ENCODE peak calls at places on chromosomes 13 and 19, in four cellular contexts. G is HepG2, A is A549, W is K562. P is an unnamed sample.

GRCh38 chr13:37648604-37649003 is 50.0 kb upstream of the POSTN start:
- DNase-seq in G (no peak), A (no peak), W (no peak), P (no peak)

GRCh38 chr13:59754411-59754810 is 409.3 kb downstream of the DIAPH3 start:
- DNase-seq in G (no peak), A (no peak), W (no peak), P (no peak)

GRCh38 chr13:32031025-32031814 is at the start of gene FRY:
- DNase-seq in G (peak; percentile 74), A (peak; percentile 32), W (no peak), P (peak; percentile 55)

GRCh38 chr19:2476451-2477140 is 669 bp downstream of the GADD45B start:
- DNase-seq in G (no peak), A (no peak), W (peak; percentile 72), P (peak; percentile 66)

GRCh38 chr19:8481191-8481590 is 21.2 kb downstream of the PRAM1 start:
- DNase-seq in G (no peak), A (no peak), W (no peak), P (no peak)

GRCh38 chr19:8064866-8065486 is 12.4 kb downstream of the CCL25 start:
- DNase-seq in G (no peak), A (no peak), W (no peak), P (no peak)

GRCh38 chr19:16309653-16310052 is 15.0 kb upstream of the KLF2 start:
- DNase-seq in G (no peak), A (no peak), W (no peak), P (peak; percentile 53)

GRCh38 chr19:21256722-21257121 is 72.5 kb downstream of the ZNF708 start:
- DNase-seq in G (peak; percentile 48), A (peak; percentile 20), W (peak; percentile 19), P (no peak)

GRCh38 chr19:12681074-12681987 is at the start of gene DHPS:
- DNase-seq in G (peak; percentile 95), A (peak; percentile 86), W (peak; percentile 85), P (peak; percentile 95)

GRCh38 chr19:30871979-30872378 is 477.3 kb downstream of the TSHZ3 start:
- DNase-seq in G (no peak), A (no peak), W (no peak), P (no peak)
- TF ChIP-seq JUN in G (no peak), A (no peak), W (no peak), P (no peak)

GRCh38 chr13:65111223-65111622 is 2118.9 kb downstream of the PCDH9 start:
- DNase-seq in G (no peak), A (no peak), W (no peak), P (no peak)

DNA sequence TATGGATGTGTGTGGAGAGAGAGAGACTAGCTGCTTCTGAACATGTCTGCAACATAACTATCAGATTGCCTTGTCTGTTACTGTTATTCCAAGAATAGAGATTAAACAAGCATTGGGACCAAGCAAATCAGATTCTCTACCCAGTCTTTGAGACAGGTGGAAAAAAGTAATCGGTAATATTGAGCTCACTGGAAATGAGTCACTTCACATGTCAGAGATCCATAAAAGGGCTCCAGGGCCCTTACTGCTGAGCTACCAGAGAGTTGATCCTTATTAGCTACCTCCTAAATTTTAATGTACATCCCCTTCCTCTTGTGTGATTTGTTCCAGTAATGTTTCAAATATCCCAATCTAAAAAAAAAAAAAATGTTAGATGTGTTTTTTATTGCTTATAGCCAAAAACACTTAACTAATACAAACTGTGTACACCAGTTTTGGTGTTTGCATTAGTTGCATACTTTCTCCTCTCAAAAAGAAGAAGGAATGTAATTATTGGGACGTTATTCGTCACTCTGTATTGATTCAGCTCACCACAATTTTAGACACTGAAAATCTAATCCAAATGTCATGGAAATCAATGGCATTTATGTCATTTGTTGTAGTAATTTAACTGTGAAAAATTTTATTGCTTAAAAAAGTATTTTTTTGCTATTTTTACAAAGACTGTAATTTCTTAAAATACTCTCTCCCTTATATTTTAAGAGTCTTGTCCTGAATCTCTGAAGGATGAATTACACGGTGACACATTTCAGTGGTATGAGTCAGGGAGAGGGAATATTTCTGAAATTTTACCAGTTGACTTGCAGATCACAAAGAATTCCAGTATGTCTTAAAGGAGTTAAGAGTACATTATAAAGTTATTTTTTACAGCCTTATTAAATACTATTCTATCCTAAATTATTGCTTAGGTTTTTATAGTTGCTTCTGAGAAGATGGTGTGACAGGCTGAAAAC is 2117.7 kb downstream of the PCDH9 start:
- DNase-seq in G (no peak), A (no peak), W (no peak), P (no peak)
- TF ChIP-seq MYC in G (no peak), A (no peak), W (no peak), P (no peak)

GRCh38 chr13:43805681-43806128 is 18.9 kb upstream of the ENOX1 start:
- DNase-seq in G (no peak), A (peak; percentile 11), W (no peak), P (no peak)

GRCh38 chr13:43804461-43805070 is 17.8 kb upstream of the ENOX1 start:
- DNase-seq in G (peak; percentile 39), A (peak; percentile 9), W (peak; percentile 18), P (peak; percentile 83)

GRCh38 chr13:43800828-43801227 is 14.1 kb upstream of the ENOX1 start:
- DNase-seq in G (no peak), A (no peak), W (no peak), P (no peak)

GRCh38 chr13:43802511-43802910 is 15.7 kb upstream of the ENOX1 start:
- DNase-seq in G (no peak), A (no peak), W (no peak), P (no peak)

GRCh38 chr13:43805071-43805468 is 18.3 kb upstream of the ENOX1 start:
- DNase-seq in G (peak; percentile 12), A (peak; percentile 55), W (no peak), P (peak; percentile 21)
- TF ChIP-seq JUN in G (no peak), A (peak; percentile 33), W (no peak), P (no peak)

DNA sequence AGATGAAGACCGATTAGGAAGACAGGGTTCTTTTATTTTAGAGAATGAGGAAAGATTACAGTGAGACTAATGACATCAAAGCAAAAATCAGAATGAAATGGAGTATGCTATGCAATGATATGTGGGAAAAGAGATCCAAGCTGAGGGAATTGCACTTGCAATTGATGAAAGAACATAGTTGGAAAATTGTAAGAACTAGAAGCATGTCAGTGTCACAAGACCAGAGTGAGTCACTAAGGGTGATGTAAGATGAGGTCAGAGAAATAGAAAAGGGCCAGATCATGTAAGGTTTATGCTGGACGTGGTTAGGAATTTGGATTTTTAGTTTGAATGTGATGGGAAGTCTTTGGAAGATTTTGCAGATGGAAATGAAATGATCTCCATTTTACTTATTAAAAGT is 1937.3 kb downstream of the OLFM4 start:
- DNase-seq in G (no peak), A (no peak), W (no peak), P (no peak)
- TF ChIP-seq MYC in G (no peak), A (no peak), W (no peak), P (no peak)

GRCh38 chr19:5851302-5851701 is at the start of gene FUT3:
- DNase-seq in G (no peak), A (no peak), W (no peak), P (no peak)
- TF ChIP-seq JUN in G (no peak), A (no peak), W (no peak), P (no peak)

DNA sequence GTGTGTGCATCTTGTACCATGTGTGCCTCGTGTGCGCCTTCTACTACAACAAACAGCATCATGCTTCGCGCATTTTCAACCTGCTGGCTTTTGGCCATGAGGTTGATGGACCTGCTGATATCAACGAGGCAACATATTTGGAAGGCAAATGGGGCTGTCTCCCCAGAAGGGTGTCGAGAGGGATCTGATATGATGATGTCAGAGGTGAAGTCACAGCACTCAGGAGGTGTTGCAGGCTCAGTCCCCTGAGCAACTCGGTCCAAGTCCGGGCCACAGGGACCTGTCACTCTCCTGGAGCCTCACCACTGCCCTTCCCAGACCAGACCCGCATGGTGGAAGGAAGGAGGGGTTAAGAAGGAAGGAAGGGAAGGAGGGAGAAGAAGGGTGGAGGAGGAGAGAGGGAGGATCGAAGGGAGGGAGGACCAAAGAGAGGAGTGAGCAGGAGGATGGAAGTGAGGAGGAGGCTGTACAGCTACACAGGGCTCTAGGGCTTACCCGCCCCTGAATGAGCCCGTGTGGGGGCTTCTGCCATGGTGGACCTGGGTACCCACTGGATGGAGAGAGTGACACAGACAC is 6.7 kb upstream of the C13orf46 start:
- DNase-seq in G (no peak), A (no peak), W (no peak), P (no peak)
- TF ChIP-seq MYC in G (no peak), A (no peak), W (no peak), P (no peak)

GRCh38 chr13:95740921-95741320 is 64.0 kb downstream of the DNAJC3 start:
- DNase-seq in G (no peak), A (no peak), W (no peak), P (no peak)
- TF ChIP-seq JUN in G (no peak), A (no peak), W (no peak), P (no peak)

GRCh38 chr19:11166281-11167142 is 10.9 kb upstream of the SPC24 start:
- DNase-seq in G (no peak), A (no peak), W (no peak), P (no peak)
- TF ChIP-seq MYC in G (no peak), A (no peak), W (no peak), P (no peak)